ENCODE peak calls at places on chromosomes 13 and 19, in nine cellular contexts. P is aorta, A is foreskin keratinocyte, M is PC-3, C is fibroblast of lung, Z is WERI-Rb-1, S is brain microvascular endothelial cell, O is heart right ventricle, F is colonic mucosa. Q is an unnamed sample.

GRCh38 chr13:30341815-30342570 is 34.6 kb upstream of the KATNAL1 start:
- DNase-seq in P (peak; percentile 92), A (peak; percentile 69), M (peak; percentile 90), C (peak; percentile 96), Z (no peak), S (peak; percentile 90), O (peak; percentile 81), F (peak; percentile 62), Q (no peak)

GRCh38 chr19:7527516-7528191 is 5.2 kb downstream of the MCOLN1 start:
- DNase-seq in P (peak; percentile 83), A (no peak), M (no peak), C (no peak), Z (no peak), S (no peak), O (no peak), F (no peak), Q (no peak)

GRCh38 chr13:98751397-98752110 is 918 bp downstream of the SLC15A1 start:
- DNase-seq in P (no peak), A (peak; percentile 5), M (peak; percentile 44), C (peak; percentile 33), Z (no peak), S (no peak), O (no peak), F (no peak), Q (no peak)

GRCh38 chr19:34767967-34768366 is 5.0 kb downstream of the ZNF599 start:
- DNase-seq in P (no peak), A (no peak), M (no peak), C (no peak), Z (no peak), S (no peak), O (no peak), F (no peak), Q (no peak)

GRCh38 chr19:28297036-28297435 is 915.9 kb downstream of the UQCRFS1 start:
- DNase-seq in P (no peak), A (no peak), M (no peak), C (peak; percentile 36), Z (no peak), S (no peak), O (no peak), F (no peak), Q (no peak)

GRCh38 chr13:58680115-58680514 is 1048.6 kb downstream of the PCDH17 start:
- DNase-seq in P (no peak), A (no peak), M (no peak), C (no peak), Z (no peak), S (no peak), O (no peak), F (no peak), Q (no peak)

GRCh38 chr13:32045963-32046785 is 14.6 kb downstream of the FRY start:
- DNase-seq in P (no peak), A (no peak), M (no peak), C (peak; percentile 54), Z (no peak), S (peak; percentile 24), O (no peak), F (peak; percentile 40), Q (peak; percentile 2)

GRCh38 chr19:2391118-2391725 is 31.2 kb downstream of the TMPRSS9 start:
- DNase-seq in P (no peak), A (peak; percentile 27), M (peak; percentile 69), C (peak; percentile 61), Z (peak; percentile 41), S (peak; percentile 58), O (no peak), F (peak; percentile 48), Q (peak; percentile 53)

GRCh38 chr13:99984463-99985242 is 3.1 kb downstream of the ZIC2 start:
- DNase-seq in P (no peak), A (no peak), M (no peak), C (no peak), Z (peak; percentile 44), S (no peak), O (no peak), F (no peak), Q (no peak)

GRCh38 chr13:42279080-42279479 is 7.1 kb downstream of the AKAP11 start:
- DNase-seq in P (no peak), A (no peak), M (no peak), C (peak; percentile 49), Z (no peak), S (no peak), O (no peak), F (no peak), Q (no peak)

GRCh38 chr19:58395220-58395978 is at the start of gene RNF225:
- DNase-seq in P (peak; percentile 29), A (peak; percentile 42), M (peak; percentile 83), C (no peak), Z (no peak), S (no peak), O (no peak), F (peak; percentile 66), Q (no peak)

GRCh38 chr19:32287811-32288227 is 57.6 kb upstream of the ZNF507 start:
- DNase-seq in P (peak; percentile 77), A (no peak), M (peak; percentile 60), C (peak; percentile 8), Z (peak; percentile 83), S (peak; percentile 68), O (peak; percentile 74), F (peak; percentile 67), Q (no peak)

GRCh38 chr13:30869491-30869890 is 36.6 kb upstream of the MEDAG start:
- DNase-seq in P (peak; percentile 80), A (no peak), M (no peak), C (peak; percentile 61), Z (no peak), S (no peak), O (peak; percentile 61), F (no peak), Q (no peak)

GRCh38 chr13:80979035-80979641 is 638.2 kb upstream of the SPRY2 start:
- DNase-seq in P (no peak), A (no peak), M (peak; percentile 67), C (peak; percentile 61), Z (peak; percentile 13), S (peak; percentile 63), O (no peak), F (peak; percentile 26), Q (peak; percentile 5)

GRCh38 chr19:42333018-42333417 is 7.6 kb downstream of the MEGF8 start:
- DNase-seq in P (no peak), A (no peak), M (no peak), C (no peak), Z (no peak), S (no peak), O (no peak), F (no peak), Q (no peak)

GRCh38 chr13:94329277-94329676 is 150.2 kb downstream of the DCT start:
- DNase-seq in P (no peak), A (no peak), M (no peak), C (peak; percentile 76), Z (no peak), S (peak; percentile 74), O (no peak), F (no peak), Q (no peak)
- H3K27ac ChIP-seq in P (no peak overlapping the region), A (peak overlapping the region; percentile 36), M (peak overlapping the region; percentile 68), C (peak overlapping the region; percentile 66), Z (no peak overlapping the region), S (peak overlapping the region; percentile 93), O (no peak overlapping the region), F (peak overlapping the region; percentile 42), Q (no peak overlapping the region)

DNA sequence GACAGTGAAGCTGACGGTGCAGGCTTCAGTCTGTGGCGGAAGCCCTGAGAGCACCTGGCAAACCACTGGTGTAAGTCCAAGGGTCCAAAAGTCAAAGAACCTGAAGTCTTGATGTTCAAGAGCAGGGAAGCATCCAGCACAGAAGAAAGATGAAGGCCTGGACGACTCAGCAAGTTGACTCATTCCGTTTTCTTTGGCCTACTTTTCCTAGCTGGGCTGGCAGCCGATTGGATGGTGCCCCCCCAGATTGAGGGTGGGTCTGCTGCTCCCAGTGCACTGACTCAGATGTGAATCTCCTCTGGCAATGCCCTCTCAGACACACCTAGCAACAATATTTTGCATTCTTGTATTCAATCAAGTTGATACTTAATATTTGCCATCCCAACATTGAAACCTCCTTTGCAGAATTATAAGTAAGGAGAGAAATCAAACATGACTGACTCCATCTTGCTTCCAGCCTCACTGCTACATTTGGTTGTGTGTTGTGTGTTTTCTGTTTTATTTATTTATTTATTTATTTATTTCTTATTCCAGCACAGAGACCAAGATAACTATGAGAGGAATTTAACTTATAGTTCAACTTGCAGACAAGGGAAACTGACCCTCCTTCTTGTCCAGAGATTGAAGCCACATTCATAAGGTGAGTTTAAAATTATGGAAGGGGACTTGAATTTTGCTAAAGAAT is 32.8 kb downstream of the IGFL2 start:
- DNase-seq in P (no peak), A (peak; percentile 71), M (peak; percentile 82), C (peak; percentile 86), Z (no peak), S (peak; percentile 26), O (no peak), F (no peak), Q (no peak)
- H3K27ac ChIP-seq in P (no peak overlapping the region), A (peak overlapping the region; percentile 98), M (peak overlapping the region; percentile 95), C (no peak overlapping the region), Z (no peak overlapping the region), S (no peak overlapping the region), O (no peak overlapping the region), F (no peak overlapping the region), Q (no peak overlapping the region)

DNA sequence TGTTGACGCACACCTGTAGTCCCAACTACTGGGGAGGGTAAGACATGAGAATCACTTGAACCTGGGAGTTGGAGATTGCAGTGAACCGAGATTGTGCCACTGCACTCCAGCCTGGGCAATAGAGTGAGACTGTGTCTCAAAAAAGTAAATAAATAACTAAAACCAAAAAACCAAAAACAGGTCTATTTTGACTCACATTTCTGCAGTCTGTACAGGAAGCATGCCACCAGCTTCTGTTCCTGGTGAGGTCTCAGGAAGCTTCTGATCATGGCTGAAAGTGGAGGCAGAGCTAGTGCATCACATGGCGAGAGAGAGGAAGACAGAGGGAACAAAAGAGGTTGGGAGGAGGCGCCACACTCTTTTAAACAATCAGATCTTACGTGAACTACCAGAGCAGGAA is 142.5 kb downstream of the ITGBL1 start:
- DNase-seq in P (no peak), A (no peak), M (no peak), C (no peak), Z (no peak), S (no peak), O (no peak), F (no peak), Q (no peak)
- H3K27ac ChIP-seq in P (no peak overlapping the region), A (no peak overlapping the region), M (no peak overlapping the region), C (no peak overlapping the region), Z (no peak overlapping the region), S (no peak overlapping the region), O (no peak overlapping the region), F (no peak overlapping the region), Q (no peak overlapping the region)

GRCh38 chr19:4390017-4390861 is 10.1 kb downstream of the SH3GL1 start:
- DNase-seq in P (peak; percentile 79), A (no peak), M (no peak), C (peak; percentile 61), Z (peak; percentile 41), S (no peak), O (no peak), F (no peak), Q (no peak)

GRCh38 chr19:4390862-4391693 is 9.3 kb downstream of the SH3GL1 start:
- DNase-seq in P (no peak), A (no peak), M (no peak), C (peak; percentile 32), Z (peak; percentile 53), S (no peak), O (no peak), F (no peak), Q (no peak)

GRCh38 chr19:4396949-4397783 is 3.2 kb downstream of the SH3GL1 start:
- DNase-seq in P (no peak), A (no peak), M (no peak), C (no peak), Z (no peak), S (no peak), O (no peak), F (no peak), Q (no peak)

GRCh38 chr19:4391701-4392543 is 8.4 kb downstream of the SH3GL1 start:
- DNase-seq in P (no peak), A (no peak), M (no peak), C (peak; percentile 89), Z (no peak), S (no peak), O (peak; percentile 57), F (no peak), Q (no peak)

GRCh38 chr19:4393947-4394590 is 6.3 kb downstream of the SH3GL1 start:
- DNase-seq in P (no peak), A (no peak), M (no peak), C (peak; percentile 77), Z (no peak), S (no peak), O (no peak), F (no peak), Q (no peak)
- H3K27ac ChIP-seq in P (no peak overlapping the region), A (no peak overlapping the region), M (no peak overlapping the region), C (peak overlapping the region; percentile 3), Z (no peak overlapping the region), S (no peak overlapping the region), O (no peak overlapping the region), F (no peak overlapping the region), Q (no peak overlapping the region)